ENCODE peak calls at places on chromosomes 11 and 22, in eight cellular contexts. One of them, this sample, is unnamed.

GRCh38 chr11:129023968-129024676 is 81.5 kb upstream of the TP53AIP1 start:
- DNase-seq in RKO: no peak
- DNase-seq in small intestine: peak
- DNase-seq in sciatic nerve: no peak
- DNase-seq in brain microvascular endothelial cell: peak
- DNase-seq in A673: peak
- DNase-seq in NCI-H460: no peak
- DNase-seq in sigmoid colon: no peak
- DNase-seq in this sample: peak

GRCh38 chr11:112770017-112770416 is 191.2 kb upstream of the NCAM1 start:
- DNase-seq in A673: no peak
- DNase-seq in RKO: no peak
- DNase-seq in small intestine: no peak
- DNase-seq in sciatic nerve: no peak
- DNase-seq in sigmoid colon: no peak
- DNase-seq in NCI-H460: no peak
- DNase-seq in brain microvascular endothelial cell: no peak
- DNase-seq in this sample: no peak

GRCh38 chr11:116543099-116543498 is 229.7 kb downstream of the BUD13 start:
- DNase-seq in NCI-H460: no peak
- DNase-seq in RKO: no peak
- DNase-seq in sigmoid colon: peak
- DNase-seq in small intestine: no peak
- DNase-seq in brain microvascular endothelial cell: no peak
- DNase-seq in sciatic nerve: no peak
- DNase-seq in A673: no peak
- DNase-seq in this sample: no peak

GRCh38 chr22:35376728-35377472 is 4.0 kb upstream of the HMOX1 start:
- DNase-seq in sciatic nerve: peak
- DNase-seq in A673: peak
- DNase-seq in brain microvascular endothelial cell: peak
- DNase-seq in NCI-H460: peak
- DNase-seq in RKO: peak
- DNase-seq in sigmoid colon: peak
- DNase-seq in small intestine: peak
- DNase-seq in this sample: peak

GRCh38 chr22:26360169-26360885 is 68.7 kb upstream of the ASPHD2 start:
- DNase-seq in brain microvascular endothelial cell: peak
- DNase-seq in sigmoid colon: peak
- DNase-seq in A673: peak
- DNase-seq in NCI-H460: peak
- DNase-seq in small intestine: peak
- DNase-seq in RKO: peak
- DNase-seq in sciatic nerve: peak
- DNase-seq in this sample: peak

GRCh38 chr22:22085702-22086500 is 103.3 kb upstream of the TOP3B start:
- DNase-seq in small intestine: no peak
- DNase-seq in sigmoid colon: no peak
- DNase-seq in RKO: peak
- DNase-seq in sciatic nerve: no peak
- DNase-seq in NCI-H460: no peak
- DNase-seq in A673: no peak
- DNase-seq in brain microvascular endothelial cell: peak
- DNase-seq in this sample: peak

GRCh38 chr11:56910785-56911184 is 77.9 kb upstream of the OR5AK2 start:
- DNase-seq in brain microvascular endothelial cell: no peak
- DNase-seq in sciatic nerve: no peak
- DNase-seq in RKO: peak
- DNase-seq in sigmoid colon: no peak
- DNase-seq in NCI-H460: no peak
- DNase-seq in small intestine: no peak
- DNase-seq in A673: no peak
- DNase-seq in this sample: no peak

GRCh38 chr11:123145220-123145619 is 49.8 kb downstream of the CLMP start:
- DNase-seq in sciatic nerve: no peak
- DNase-seq in small intestine: peak
- DNase-seq in RKO: peak
- DNase-seq in NCI-H460: peak
- DNase-seq in A673: no peak
- DNase-seq in sigmoid colon: no peak
- DNase-seq in brain microvascular endothelial cell: peak
- DNase-seq in this sample: peak

GRCh38 chr11:3153291-3153861 is 11.7 kb downstream of the OSBPL5 start:
- DNase-seq in A673: no peak
- DNase-seq in brain microvascular endothelial cell: peak
- DNase-seq in NCI-H460: no peak
- DNase-seq in sigmoid colon: peak
- DNase-seq in RKO: no peak
- DNase-seq in sciatic nerve: no peak
- DNase-seq in small intestine: peak
- DNase-seq in this sample: peak

GRCh38 chr11:126210871-126211235 is 597 bp downstream of the RPUSD4 start:
- DNase-seq in brain microvascular endothelial cell: no peak
- DNase-seq in sigmoid colon: no peak
- DNase-seq in NCI-H460: no peak
- DNase-seq in A673: no peak
- DNase-seq in sciatic nerve: no peak
- DNase-seq in RKO: peak
- DNase-seq in small intestine: no peak
- DNase-seq in this sample: no peak

GRCh38 chr11:108959124-108959761 is 294.4 kb downstream of the DDX10 start:
- DNase-seq in A673: no peak
- DNase-seq in RKO: no peak
- DNase-seq in small intestine: no peak
- DNase-seq in sigmoid colon: no peak
- DNase-seq in brain microvascular endothelial cell: peak
- DNase-seq in NCI-H460: no peak
- DNase-seq in sciatic nerve: no peak
- DNase-seq in this sample: peak

GRCh38 chr11:68950268-68950667 is 30.5 kb downstream of the MRGPRD start:
- DNase-seq in RKO: peak
- DNase-seq in brain microvascular endothelial cell: no peak
- DNase-seq in sciatic nerve: no peak
- DNase-seq in sigmoid colon: no peak
- DNase-seq in A673: peak
- DNase-seq in small intestine: no peak
- DNase-seq in NCI-H460: no peak
- DNase-seq in this sample: no peak

GRCh38 chr11:64124147-64124546 is 41.8 kb downstream of the MACROD1 start:
- DNase-seq in A673: peak
- DNase-seq in sigmoid colon: no peak
- DNase-seq in brain microvascular endothelial cell: no peak
- DNase-seq in sciatic nerve: no peak
- DNase-seq in NCI-H460: no peak
- DNase-seq in small intestine: no peak
- DNase-seq in RKO: no peak
- DNase-seq in this sample: no peak

GRCh38 chr22:22487059-22487458 is 21.5 kb downstream of the ZNF280B start:
- DNase-seq in A673: no peak
- DNase-seq in RKO: no peak
- DNase-seq in small intestine: no peak
- DNase-seq in brain microvascular endothelial cell: no peak
- DNase-seq in sciatic nerve: no peak
- DNase-seq in NCI-H460: no peak
- DNase-seq in sigmoid colon: no peak
- DNase-seq in this sample: no peak

GRCh38 chr11:102014756-102015155 is 32.5 kb upstream of the CFAP300 start:
- DNase-seq in sigmoid colon: no peak
- DNase-seq in brain microvascular endothelial cell: no peak
- DNase-seq in A673: no peak
- DNase-seq in small intestine: no peak
- DNase-seq in NCI-H460: no peak
- DNase-seq in sciatic nerve: no peak
- DNase-seq in RKO: no peak
- DNase-seq in this sample: no peak

GRCh38 chr11:124078591-124078990 is 36.7 kb upstream of the VWA5A start:
- DNase-seq in sciatic nerve: no peak
- DNase-seq in A673: no peak
- DNase-seq in NCI-H460: no peak
- DNase-seq in brain microvascular endothelial cell: no peak
- DNase-seq in small intestine: no peak
- DNase-seq in RKO: no peak
- DNase-seq in sigmoid colon: no peak
- DNase-seq in this sample: no peak

GRCh38 chr11:102279641-102280170 is 37.6 kb upstream of the BIRC3 start:
- DNase-seq in small intestine: peak
- DNase-seq in NCI-H460: no peak
- DNase-seq in RKO: no peak
- DNase-seq in sigmoid colon: no peak
- DNase-seq in A673: peak
- DNase-seq in brain microvascular endothelial cell: peak
- DNase-seq in sciatic nerve: no peak
- DNase-seq in this sample: peak

GRCh38 chr11:75421902-75422247 is 11.1 kb downstream of the KLHL35 start:
- DNase-seq in small intestine: peak
- DNase-seq in sigmoid colon: no peak
- DNase-seq in brain microvascular endothelial cell: no peak
- DNase-seq in sciatic nerve: no peak
- DNase-seq in A673: no peak
- DNase-seq in NCI-H460: no peak
- DNase-seq in RKO: no peak
- DNase-seq in this sample: no peak

GRCh38 chr22:41799486-41800347 is 762 bp upstream of the CCDC134 start:
- DNase-seq in A673: no peak
- DNase-seq in brain microvascular endothelial cell: peak
- DNase-seq in RKO: no peak
- DNase-seq in sciatic nerve: peak
- DNase-seq in NCI-H460: no peak
- DNase-seq in small intestine: peak
- DNase-seq in sigmoid colon: peak
- DNase-seq in this sample: peak

GRCh38 chr11:8265681-8266241 is 2.1 kb upstream of the LMO1 start:
- DNase-seq in small intestine: no peak
- DNase-seq in brain microvascular endothelial cell: no peak
- DNase-seq in sigmoid colon: peak
- DNase-seq in A673: no peak
- DNase-seq in sciatic nerve: peak
- DNase-seq in RKO: no peak
- DNase-seq in NCI-H460: no peak
- DNase-seq in this sample: no peak

GRCh38 chr11:96012086-96012824 is 88.3 kb upstream of the MTMR2 start:
- DNase-seq in RKO: no peak
- DNase-seq in small intestine: peak
- DNase-seq in A673: peak
- DNase-seq in sigmoid colon: peak
- DNase-seq in brain microvascular endothelial cell: peak
- DNase-seq in NCI-H460: peak
- DNase-seq in sciatic nerve: no peak
- DNase-seq in this sample: peak

This sample was measured in foreskin fibroblast.